ENCODE peak calls at places on chromosomes 6 and 20, in five cellular contexts. T, P, Q, S and V are unnamed samples.

GRCh38 chr20:41669708-41670263 is 51.6 kb upstream of the CHD6 start:
- DNase-seq in T (no peak), S (no peak), P (no peak), Q (peak; percentile 47), V (no peak)

GRCh38 chr20:278181-278580 is 12.4 kb downstream of the C20orf96 start:
- DNase-seq in S (no peak), T (no peak), Q (no peak), P (no peak), V (no peak)

GRCh38 chr6:142530566-142530965 is 228.8 kb downstream of the ADGRG6 start:
- DNase-seq in Q (no peak), S (no peak), P (no peak), T (no peak), V (no peak)

GRCh38 chr20:11676618-11677289 is 240.9 kb upstream of the BTBD3 start:
- DNase-seq in Q (peak; percentile 62), S (no peak), T (peak; percentile 84), P (peak; percentile 51), V (peak; percentile 64)

GRCh38 chr20:35866446-35867202 is 87.7 kb downstream of the SCAND1 start:
- DNase-seq in T (no peak), P (no peak), Q (no peak), S (no peak), V (no peak)

GRCh38 chr6:168681748-168682147 is 240.8 kb downstream of the SMOC2 start:
- DNase-seq in P (no peak), T (no peak), Q (no peak), S (no peak), V (no peak)

GRCh38 chr6:49606696-49607390 is 29.8 kb downstream of the RHAG start:
- DNase-seq in Q (peak; percentile 84), S (no peak), T (peak; percentile 23), P (peak; percentile 65), V (peak; percentile 93)

GRCh38 chr6:29834564-29835436 is 7.2 kb downstream of the HLA-G start:
- DNase-seq in Q (no peak), P (no peak), T (peak; percentile 64), S (peak; percentile 19), V (peak; percentile 62)

GRCh38 chr6:169619650-169620049 is 82.2 kb downstream of the WDR27 start:
- DNase-seq in S (no peak), T (no peak), Q (peak; percentile 2), P (no peak), V (peak; percentile 61)

GRCh38 chr20:18851556-18852098 is 38.0 kb downstream of the SCP2D1 start:
- DNase-seq in Q (no peak), S (no peak), T (no peak), P (no peak), V (no peak)

GRCh38 chr6:45654673-45655072 is 276.9 kb upstream of the SUPT3H start:
- DNase-seq in P (no peak), Q (no peak), S (no peak), T (no peak), V (no peak)

GRCh38 chr20:6623989-6624388 is 143.5 kb upstream of the BMP2 start:
- DNase-seq in P (no peak), T (peak; percentile 7), S (no peak), Q (no peak), V (no peak)

GRCh38 chr6:119313937-119314893 is 35.3 kb downstream of the MAN1A1 start:
- DNase-seq in P (no peak), S (no peak), Q (no peak), T (no peak), V (no peak)

GRCh38 chr6:14202947-14203346 is 85.4 kb downstream of the CD83 start:
- DNase-seq in S (no peak), Q (no peak), T (no peak), P (no peak), V (no peak)